ENCODE peak calls at places on chromosomes 5 and 9, in seven cellular contexts. T is T-helper 2 cell, R is cerebellum, K is choroid plexus epithelial cell, A is Kasumi-1, X is memory B cell, J is astrocyte of the hippocampus. Y is an unnamed sample.

GRCh38 chr5:62431735-62432617 is 19.4 kb downstream of the IPO11 start:
- DNase-seq in A (no peak), R (no peak), J (peak), T (no peak), K (peak), X (no peak), Y (no peak)

GRCh38 chr5:56011835-56012234 is 17.1 kb upstream of the IL6ST start:
- DNase-seq in X (no peak), A (no peak), T (no peak), J (peak), R (no peak), K (peak), Y (no peak)

GRCh38 chr5:1728846-1729245 is 70.8 kb downstream of the MRPL36 start:
- DNase-seq in A (no peak), K (no peak), J (no peak), T (no peak), X (no peak), R (no peak), Y (no peak)

GRCh38 chr5:166441-167372 is 24.6 kb upstream of the LRRC14B start:
- DNase-seq in T (no peak), R (no peak), X (no peak), K (no peak), J (no peak), A (no peak), Y (no peak)

GRCh38 chr9:128627127-128627715 is 29.4 kb downstream of the DYNC2I2 start:
- DNase-seq in R (no peak), J (no peak), T (no peak), A (no peak), X (no peak), K (no peak), Y (no peak)

GRCh38 chr9:131500377-131500776 is 2.3 kb upstream of the POMT1 start:
- DNase-seq in T (peak), X (no peak), K (no peak), A (no peak), R (no peak), J (no peak), Y (no peak)

GRCh38 chr9:98168952-98169488 is 23.4 kb downstream of the CORO2A start:
- DNase-seq in J (no peak), T (peak), A (no peak), X (no peak), K (peak), R (peak), Y (no peak)

GRCh38 chr9:2722715-2723114 is 5.4 kb downstream of the KCNV2 start:
- DNase-seq in J (peak), K (peak), T (no peak), X (no peak), R (no peak), A (no peak), Y (no peak)

GRCh38 chr5:145854651-145855258 is 18.1 kb downstream of the GRXCR2 start:
- DNase-seq in T (no peak), K (peak), R (no peak), J (peak), A (peak), X (no peak), Y (peak)

GRCh38 chr5:149935431-149935901 is 9.1 kb downstream of the PDE6A start:
- DNase-seq in K (no peak), A (no peak), J (no peak), R (no peak), X (no peak), T (no peak), Y (no peak)

GRCh38 chr5:39712316-39713223 is 287.8 kb upstream of the DAB2 start:
- DNase-seq in T (no peak), J (no peak), A (no peak), K (no peak), R (no peak), X (no peak), Y (no peak)

Y was measured in HL-60.